ENCODE peak calls at places on chromosomes 12 and 14, in five cellular contexts. One of them, this sample, is unnamed.

GRCh38 chr12:21939435-21939834 is 1.8 kb downstream of the ABCC9 start:
- DNase-seq in lower lobe of right lung: no peak
- DNase-seq in HepG2: no peak
- DNase-seq in tibial nerve: no peak
- DNase-seq in ovary: no peak
- DNase-seq in this sample: no peak

GRCh38 chr12:68236421-68237059 is 10.9 kb upstream of the IL26 start:
- DNase-seq in lower lobe of right lung: no peak
- DNase-seq in HepG2: peak; percentile 27
- DNase-seq in tibial nerve: no peak
- DNase-seq in ovary: no peak
- DNase-seq in this sample: no peak

GRCh38 chr12:119415714-119416113 is 81.2 kb downstream of the CCDC60 start:
- DNase-seq in lower lobe of right lung: no peak
- DNase-seq in HepG2: no peak
- DNase-seq in tibial nerve: no peak
- DNase-seq in ovary: no peak
- DNase-seq in this sample: no peak

GRCh38 chr12:128606040-128606439 is 217.7 kb downstream of the SLC15A4 start:
- DNase-seq in lower lobe of right lung: no peak
- DNase-seq in HepG2: no peak
- DNase-seq in tibial nerve: no peak
- DNase-seq in ovary: no peak
- DNase-seq in this sample: no peak

GRCh38 chr12:132267873-132268272 is 61.5 kb downstream of the GALNT9 start:
- DNase-seq in lower lobe of right lung: no peak
- DNase-seq in HepG2: no peak
- DNase-seq in tibial nerve: no peak
- DNase-seq in ovary: no peak
- DNase-seq in this sample: no peak

GRCh38 chr12:85279449-85280137 is 427 bp upstream of the ALX1 start:
- DNase-seq in lower lobe of right lung: peak; percentile 29
- DNase-seq in HepG2: no peak
- DNase-seq in tibial nerve: no peak
- DNase-seq in ovary: no peak
- DNase-seq in this sample: no peak

GRCh38 chr12:5379737-5380496 is 52.0 kb upstream of the NTF3 start:
- DNase-seq in lower lobe of right lung: no peak
- DNase-seq in HepG2: no peak
- DNase-seq in tibial nerve: no peak
- DNase-seq in ovary: no peak
- DNase-seq in this sample: no peak

GRCh38 chr14:53236708-53237107 is 83.6 kb upstream of the DDHD1 start:
- DNase-seq in lower lobe of right lung: no peak
- DNase-seq in HepG2: no peak
- DNase-seq in tibial nerve: no peak
- DNase-seq in ovary: no peak
- DNase-seq in this sample: no peak

GRCh38 chr14:92254786-92255185 is 68.2 kb upstream of the SLC24A4 start:
- DNase-seq in lower lobe of right lung: no peak
- DNase-seq in HepG2: no peak
- DNase-seq in tibial nerve: peak; percentile 22
- DNase-seq in ovary: peak; percentile 74
- DNase-seq in this sample: peak; percentile 69

GRCh38 chr12:89494411-89495231 is 30.0 kb downstream of the GALNT4 start:
- DNase-seq in lower lobe of right lung: no peak
- DNase-seq in HepG2: no peak
- DNase-seq in tibial nerve: no peak
- DNase-seq in ovary: no peak
- DNase-seq in this sample: no peak

GRCh38 chr12:82682851-82683261 is 3.9 kb upstream of the TMTC2 start:
- DNase-seq in lower lobe of right lung: no peak
- DNase-seq in HepG2: no peak
- DNase-seq in tibial nerve: no peak
- DNase-seq in ovary: no peak
- DNase-seq in this sample: no peak

GRCh38 chr12:646303-647038 is 16.8 kb downstream of the NINJ2 start:
- DNase-seq in lower lobe of right lung: no peak
- DNase-seq in HepG2: peak; percentile 95
- DNase-seq in tibial nerve: peak; percentile 64
- DNase-seq in ovary: peak; percentile 62
- DNase-seq in this sample: peak; percentile 12

GRCh38 chr14:60485600-60486251 is at the start of gene C14orf39:
- DNase-seq in lower lobe of right lung: no peak
- DNase-seq in HepG2: no peak
- DNase-seq in tibial nerve: no peak
- DNase-seq in ovary: peak; percentile 43
- DNase-seq in this sample: no peak

GRCh38 chr12:132702640-132703039 is 8.0 kb upstream of the PGAM5 start:
- DNase-seq in lower lobe of right lung: no peak
- DNase-seq in HepG2: no peak
- DNase-seq in tibial nerve: no peak
- DNase-seq in ovary: no peak
- DNase-seq in this sample: no peak

GRCh38 chr12:53005215-53005985 is 856 bp upstream of the EIF4B start:
- DNase-seq in lower lobe of right lung: peak; percentile 51
- DNase-seq in HepG2: no peak
- DNase-seq in tibial nerve: no peak
- DNase-seq in ovary: peak; percentile 27
- DNase-seq in this sample: no peak

GRCh38 chr14:102088012-102088792 is 1.4 kb upstream of the HSP90AA1 start:
- DNase-seq in lower lobe of right lung: peak; percentile 83
- DNase-seq in HepG2: no peak
- DNase-seq in tibial nerve: peak; percentile 43
- DNase-seq in ovary: peak; percentile 34
- DNase-seq in this sample: peak; percentile 25

GRCh38 chr12:17793854-17794253 is 296.1 kb downstream of the RERGL start:
- DNase-seq in lower lobe of right lung: no peak
- DNase-seq in HepG2: no peak
- DNase-seq in tibial nerve: no peak
- DNase-seq in ovary: no peak
- DNase-seq in this sample: no peak

GRCh38 chr14:106141242-106142220 is 615.1 kb downstream of the TMEM121 start:
- DNase-seq in lower lobe of right lung: no peak
- DNase-seq in HepG2: no peak
- DNase-seq in tibial nerve: no peak
- DNase-seq in ovary: no peak
- DNase-seq in this sample: no peak

GRCh38 chr14:44149597-44149996 is 357.5 kb downstream of the FSCB start:
- DNase-seq in lower lobe of right lung: no peak
- DNase-seq in HepG2: peak; percentile 55
- DNase-seq in tibial nerve: no peak
- DNase-seq in ovary: no peak
- DNase-seq in this sample: no peak

GRCh38 chr14:77323571-77323970 is 2.7 kb downstream of the GSTZ1 start:
- DNase-seq in lower lobe of right lung: no peak
- DNase-seq in HepG2: no peak
- DNase-seq in tibial nerve: no peak
- DNase-seq in ovary: no peak
- DNase-seq in this sample: no peak

GRCh38 chr14:77325746-77326094 is 4.9 kb downstream of the GSTZ1 start:
- DNase-seq in lower lobe of right lung: no peak
- DNase-seq in HepG2: peak; percentile 39
- DNase-seq in tibial nerve: no peak
- DNase-seq in ovary: no peak
- DNase-seq in this sample: no peak

GRCh38 chr14:77322951-77323350 is 2.1 kb downstream of the GSTZ1 start:
- DNase-seq in lower lobe of right lung: no peak
- DNase-seq in HepG2: no peak
- DNase-seq in tibial nerve: no peak
- DNase-seq in ovary: no peak
- DNase-seq in this sample: no peak

GRCh38 chr14:77324816-77325745 is 4.2 kb downstream of the GSTZ1 start:
- DNase-seq in lower lobe of right lung: no peak
- DNase-seq in HepG2: no peak
- DNase-seq in tibial nerve: no peak
- DNase-seq in ovary: no peak
- DNase-seq in this sample: no peak

DNA sequence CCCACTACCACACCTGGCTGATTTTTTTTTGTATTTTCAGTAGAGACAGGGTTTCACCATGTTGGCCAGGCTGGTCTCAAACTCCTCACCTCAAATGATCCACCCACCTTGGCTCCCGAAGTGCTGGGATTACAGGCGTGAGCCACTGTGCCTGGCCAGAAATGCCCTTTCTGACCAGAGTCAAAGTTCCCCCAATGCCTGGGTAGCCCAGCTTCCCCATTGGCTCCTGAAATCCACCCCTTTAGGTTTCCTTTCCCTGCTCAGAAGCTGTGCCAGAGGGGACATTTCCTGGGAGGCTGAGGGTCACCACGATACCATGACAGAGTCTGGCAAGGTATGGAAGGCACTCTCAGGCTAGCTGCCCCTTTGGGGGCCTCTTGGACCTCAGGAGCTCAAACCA is 3.5 kb downstream of the GSTZ1 start:
- DNase-seq in lower lobe of right lung: no peak
- DNase-seq in HepG2: no peak
- DNase-seq in tibial nerve: no peak
- DNase-seq in ovary: no peak
- DNase-seq in this sample: no peak
- H3K4me3 ChIP-seq in lower lobe of right lung: no peak overlapping the region
- H3K4me3 ChIP-seq in HepG2: no peak overlapping the region
- H3K4me3 ChIP-seq in tibial nerve: no peak overlapping the region
- H3K4me3 ChIP-seq in ovary: no peak overlapping the region
- H3K4me3 ChIP-seq in this sample: no peak overlapping the region

GRCh38 chr12:93785262-93786010 is 108.3 kb downstream of the CRADD start:
- DNase-seq in lower lobe of right lung: no peak
- DNase-seq in HepG2: peak; percentile 63
- DNase-seq in tibial nerve: no peak
- DNase-seq in ovary: peak; percentile 53
- DNase-seq in this sample: peak; percentile 29
- H3K4me1 ChIP-seq in lower lobe of right lung: peaks cover 25% of the 10 kb centered on the region
- H3K4me1 ChIP-seq in HepG2: peaks cover 40% of the 10 kb centered on the region
- H3K4me1 ChIP-seq in tibial nerve: peaks cover 33% of the 10 kb centered on the region
- H3K4me1 ChIP-seq in ovary: peaks cover 14% of the 10 kb centered on the region
- H3K4me1 ChIP-seq in this sample: peaks cover 35% of the 10 kb centered on the region

DNA sequence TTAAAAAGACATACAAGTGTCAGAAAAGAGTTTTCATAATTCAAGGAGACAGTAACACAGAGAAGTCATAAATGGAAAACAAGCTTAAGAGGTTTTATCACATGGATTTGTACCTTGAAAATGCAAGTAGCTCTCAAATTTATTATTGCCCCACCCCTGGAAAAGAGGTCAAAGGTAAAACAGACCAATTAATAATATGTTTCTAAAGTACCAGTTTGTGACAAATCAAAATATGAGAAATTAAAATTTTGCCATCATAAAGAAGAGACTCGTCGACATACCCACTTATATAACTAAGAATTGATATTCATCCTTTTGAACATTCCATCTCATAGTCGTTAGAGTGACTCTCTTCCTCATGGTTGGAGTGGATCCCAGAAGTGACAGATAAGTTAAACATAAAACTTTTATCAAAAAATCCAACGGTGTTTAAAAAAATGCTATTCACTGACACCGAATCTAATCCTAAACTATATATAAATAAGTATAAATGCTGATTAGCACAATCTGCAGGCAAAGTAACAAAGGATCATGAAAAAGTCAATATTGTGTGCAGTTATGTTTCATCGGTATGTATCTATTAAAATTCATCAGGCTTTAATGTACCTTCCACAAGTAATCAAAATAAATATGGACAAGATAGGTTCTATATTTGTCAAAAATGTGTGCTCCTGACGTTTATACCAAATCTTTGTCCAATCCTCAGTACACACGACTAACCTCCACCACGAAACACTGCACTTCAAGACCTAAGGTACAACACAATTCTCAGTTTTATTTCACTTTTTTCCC is 2.3 kb downstream of the CORO1C start:
- DNase-seq in lower lobe of right lung: no peak
- DNase-seq in HepG2: no peak
- DNase-seq in tibial nerve: no peak
- DNase-seq in ovary: no peak
- DNase-seq in this sample: no peak
- H3K4me3 ChIP-seq in lower lobe of right lung: peak overlapping the region; percentile 82
- H3K4me3 ChIP-seq in HepG2: peak overlapping the region; percentile 91
- H3K4me3 ChIP-seq in tibial nerve: no peak overlapping the region
- H3K4me3 ChIP-seq in ovary: peak overlapping the region; percentile 82
- H3K4me3 ChIP-seq in this sample: peak overlapping the region; percentile 66

GRCh38 chr14:35368139-35368460 is 36.4 kb downstream of the NFKBIA start:
- DNase-seq in lower lobe of right lung: peak; percentile 20
- DNase-seq in HepG2: no peak
- DNase-seq in tibial nerve: no peak
- DNase-seq in ovary: no peak
- DNase-seq in this sample: no peak

GRCh38 chr14:35367056-35367372 is 37.5 kb downstream of the NFKBIA start:
- DNase-seq in lower lobe of right lung: no peak
- DNase-seq in HepG2: no peak
- DNase-seq in tibial nerve: no peak
- DNase-seq in ovary: no peak
- DNase-seq in this sample: no peak

GRCh38 chr14:35365130-35366047 is 39.2 kb downstream of the NFKBIA start:
- DNase-seq in lower lobe of right lung: peak; percentile 76
- DNase-seq in HepG2: peak; percentile 98
- DNase-seq in tibial nerve: no peak
- DNase-seq in ovary: peak; percentile 77
- DNase-seq in this sample: peak; percentile 95

GRCh38 chr14:35366048-35366428 is 38.5 kb downstream of the NFKBIA start:
- DNase-seq in lower lobe of right lung: peak; percentile 57
- DNase-seq in HepG2: no peak
- DNase-seq in tibial nerve: no peak
- DNase-seq in ovary: no peak
- DNase-seq in this sample: peak; percentile 56

GRCh38 chr14:35366521-35366976 is 38.0 kb downstream of the NFKBIA start:
- DNase-seq in lower lobe of right lung: no peak
- DNase-seq in HepG2: no peak
- DNase-seq in tibial nerve: no peak
- DNase-seq in ovary: no peak
- DNase-seq in this sample: no peak
- H3K4me1 ChIP-seq in lower lobe of right lung: peaks cover 39% of the 10 kb centered on the region
- H3K4me1 ChIP-seq in HepG2: peaks cover 61% of the 10 kb centered on the region
- H3K4me1 ChIP-seq in tibial nerve: peaks cover 53% of the 10 kb centered on the region
- H3K4me1 ChIP-seq in ovary: peaks cover 21% of the 10 kb centered on the region
- H3K4me1 ChIP-seq in this sample: peaks cover 14% of the 10 kb centered on the region

GRCh38 chr14:95698287-95698686 is 12.1 kb downstream of the TCL1B start:
- DNase-seq in lower lobe of right lung: no peak
- DNase-seq in HepG2: no peak
- DNase-seq in tibial nerve: no peak
- DNase-seq in ovary: no peak
- DNase-seq in this sample: no peak
- H3K4me3 ChIP-seq in lower lobe of right lung: no peak overlapping the region
- H3K4me3 ChIP-seq in HepG2: no peak overlapping the region
- H3K4me3 ChIP-seq in tibial nerve: no peak overlapping the region
- H3K4me3 ChIP-seq in ovary: no peak overlapping the region
- H3K4me3 ChIP-seq in this sample: no peak overlapping the region

GRCh38 chr12:47887529-47887928 is 17.3 kb downstream of the VDR start:
- DNase-seq in lower lobe of right lung: no peak
- DNase-seq in HepG2: no peak
- DNase-seq in tibial nerve: no peak
- DNase-seq in ovary: no peak
- DNase-seq in this sample: no peak
- H3K4me1 ChIP-seq in lower lobe of right lung: peaks cover 32% of the 10 kb centered on the region
- H3K4me1 ChIP-seq in HepG2: peaks cover 33% of the 10 kb centered on the region
- H3K4me1 ChIP-seq in tibial nerve: peaks cover 15% of the 10 kb centered on the region
- H3K4me1 ChIP-seq in ovary: no peaks in the 10 kb centered on the region
- H3K4me1 ChIP-seq in this sample: no peaks in the 10 kb centered on the region

This sample was measured in ascending aorta.